ENCODE peak calls at places on chromosomes 6 and 20, in five cellular contexts. One of them, this sample, is unnamed.

GRCh38 chr6:97594834-97595233 is 311.8 kb upstream of the MMS22L start:
- DNase-seq in K562: no peak
- DNase-seq in SK-N-SH: no peak
- DNase-seq in HepG2: no peak
- DNase-seq in GM12878: no peak
- DNase-seq in this sample: no peak

GRCh38 chr20:46811328-46812084 is 83.1 kb upstream of the EYA2 start:
- DNase-seq in GM12878: no peak
- DNase-seq in SK-N-SH: peak; percentile 62
- DNase-seq in HepG2: no peak
- DNase-seq in K562: no peak
- DNase-seq in this sample: no peak

GRCh38 chr6:39816744-39817143 is 24.6 kb downstream of the DAAM2 start:
- DNase-seq in SK-N-SH: no peak
- DNase-seq in K562: no peak
- DNase-seq in HepG2: no peak
- DNase-seq in GM12878: no peak
- DNase-seq in this sample: no peak

GRCh38 chr6:153947817-153948447 is 91.1 kb upstream of the OPRM1 start:
- DNase-seq in SK-N-SH: peak; percentile 19
- DNase-seq in HepG2: peak; percentile 20
- DNase-seq in GM12878: no peak
- DNase-seq in K562: peak; percentile 12
- DNase-seq in this sample: peak; percentile 63

GRCh38 chr6:68559052-68559451 is 76.0 kb upstream of the ADGRB3 start:
- DNase-seq in GM12878: no peak
- DNase-seq in SK-N-SH: peak; percentile 19
- DNase-seq in HepG2: no peak
- DNase-seq in K562: peak; percentile 24
- DNase-seq in this sample: peak; percentile 38

GRCh38 chr6:15065603-15066002 is 180.3 kb upstream of the JARID2 start:
- DNase-seq in SK-N-SH: no peak
- DNase-seq in K562: no peak
- DNase-seq in HepG2: no peak
- DNase-seq in GM12878: no peak
- DNase-seq in this sample: no peak

GRCh38 chr6:12313992-12314589 is 23.9 kb downstream of the EDN1 start:
- DNase-seq in K562: no peak
- DNase-seq in SK-N-SH: no peak
- DNase-seq in HepG2: peak; percentile 29
- DNase-seq in GM12878: no peak
- DNase-seq in this sample: no peak

GRCh38 chr20:34385464-34385863 is 22.4 kb downstream of the ITCH start:
- DNase-seq in K562: no peak
- DNase-seq in HepG2: no peak
- DNase-seq in SK-N-SH: no peak
- DNase-seq in GM12878: no peak
- DNase-seq in this sample: no peak

GRCh38 chr6:4698901-4699659 is 77.1 kb upstream of the CDYL start:
- DNase-seq in HepG2: no peak
- DNase-seq in SK-N-SH: no peak
- DNase-seq in GM12878: no peak
- DNase-seq in K562: no peak
- DNase-seq in this sample: no peak

GRCh38 chr20:52340036-52340634 is 148.6 kb upstream of the ZFP64 start:
- DNase-seq in HepG2: peak; percentile 54
- DNase-seq in K562: peak; percentile 4
- DNase-seq in SK-N-SH: no peak
- DNase-seq in GM12878: no peak
- DNase-seq in this sample: peak; percentile 21

GRCh38 chr6:27495386-27496135 is 22.7 kb upstream of the ZNF184 start:
- DNase-seq in SK-N-SH: peak; percentile 38
- DNase-seq in GM12878: peak; percentile 64
- DNase-seq in K562: peak; percentile 94
- DNase-seq in HepG2: peak; percentile 80
- DNase-seq in this sample: peak; percentile 51

GRCh38 chr6:21100959-21101358 is 492.6 kb upstream of the SOX4 start:
- DNase-seq in GM12878: no peak
- DNase-seq in SK-N-SH: no peak
- DNase-seq in K562: no peak
- DNase-seq in HepG2: no peak
- DNase-seq in this sample: no peak

GRCh38 chr6:2468601-2468955 is 223.2 kb upstream of the GMDS start:
- DNase-seq in GM12878: no peak
- DNase-seq in K562: no peak
- DNase-seq in SK-N-SH: no peak
- DNase-seq in HepG2: no peak
- DNase-seq in this sample: no peak

GRCh38 chr6:106620931-106621672 is 8.2 kb downstream of the RTN4IP1 start:
- DNase-seq in GM12878: no peak
- DNase-seq in HepG2: peak; percentile 43
- DNase-seq in K562: no peak
- DNase-seq in SK-N-SH: no peak
- DNase-seq in this sample: no peak

GRCh38 chr20:36399147-36399968 is 93.2 kb downstream of the DLGAP4 start:
- DNase-seq in HepG2: peak; percentile 88
- DNase-seq in GM12878: no peak
- DNase-seq in K562: peak; percentile 72
- DNase-seq in SK-N-SH: peak; percentile 81
- DNase-seq in this sample: peak; percentile 80

GRCh38 chr20:62816031-62816878 is 595 bp upstream of the COL9A3 start:
- DNase-seq in HepG2: no peak
- DNase-seq in K562: no peak
- DNase-seq in GM12878: no peak
- DNase-seq in SK-N-SH: peak; percentile 60
- DNase-seq in this sample: no peak

GRCh38 chr20:51132286-51132810 is 109.4 kb upstream of the KCNG1 start:
- DNase-seq in SK-N-SH: no peak
- DNase-seq in HepG2: no peak
- DNase-seq in GM12878: no peak
- DNase-seq in K562: no peak
- DNase-seq in this sample: no peak

GRCh38 chr20:47607208-47607613 is 105.5 kb downstream of the NCOA3 start:
- DNase-seq in K562: peak; percentile 66
- DNase-seq in SK-N-SH: no peak
- DNase-seq in GM12878: no peak
- DNase-seq in HepG2: no peak
- DNase-seq in this sample: no peak

GRCh38 chr20:36950432-36951197 is 893 bp downstream of the SAMHD1 start:
- DNase-seq in HepG2: no peak
- DNase-seq in GM12878: no peak
- DNase-seq in K562: peak; percentile 40
- DNase-seq in SK-N-SH: no peak
- DNase-seq in this sample: peak; percentile 42

GRCh38 chr20:44746367-44747165 is 901 bp downstream of the KCNK15 start:
- DNase-seq in HepG2: no peak
- DNase-seq in SK-N-SH: peak; percentile 79
- DNase-seq in K562: no peak
- DNase-seq in GM12878: no peak
- DNase-seq in this sample: no peak

GRCh38 chr20:52744441-52744840 is 227.7 kb upstream of the TSHZ2 start:
- DNase-seq in GM12878: no peak
- DNase-seq in SK-N-SH: no peak
- DNase-seq in HepG2: no peak
- DNase-seq in K562: no peak
- DNase-seq in this sample: no peak

GRCh38 chr6:37077459-37078296 is 72.2 kb downstream of the FGD2 start:
- DNase-seq in HepG2: no peak
- DNase-seq in K562: no peak
- DNase-seq in GM12878: no peak
- DNase-seq in SK-N-SH: peak; percentile 94
- DNase-seq in this sample: no peak

GRCh38 chr6:81781624-81782023 is 29.1 kb upstream of the TENT5A start:
- DNase-seq in HepG2: no peak
- DNase-seq in GM12878: no peak
- DNase-seq in SK-N-SH: no peak
- DNase-seq in K562: no peak
- DNase-seq in this sample: no peak

GRCh38 chr6:109795994-109796555 is 105.0 kb downstream of the FIG4 start:
- DNase-seq in HepG2: no peak
- DNase-seq in K562: no peak
- DNase-seq in SK-N-SH: no peak
- DNase-seq in GM12878: no peak
- DNase-seq in this sample: no peak

GRCh38 chr6:22570185-22570551 is 802 bp downstream of the HDGFL1 start:
- DNase-seq in HepG2: no peak
- DNase-seq in GM12878: no peak
- DNase-seq in SK-N-SH: no peak
- DNase-seq in K562: no peak
- DNase-seq in this sample: no peak

GRCh38 chr6:169766232-169766631 is 14.8 kb downstream of the ERMARD start:
- DNase-seq in GM12878: no peak
- DNase-seq in SK-N-SH: no peak
- DNase-seq in HepG2: no peak
- DNase-seq in K562: no peak
- DNase-seq in this sample: no peak

GRCh38 chr6:20366082-20366834 is 35.4 kb upstream of the E2F3 start:
- DNase-seq in K562: no peak
- DNase-seq in GM12878: no peak
- DNase-seq in SK-N-SH: no peak
- DNase-seq in HepG2: no peak
- DNase-seq in this sample: no peak

GRCh38 chr6:72140795-72141194 is 254.4 kb downstream of the RIMS1 start:
- DNase-seq in K562: no peak
- DNase-seq in SK-N-SH: no peak
- DNase-seq in GM12878: no peak
- DNase-seq in HepG2: no peak
- DNase-seq in this sample: no peak

DNA sequence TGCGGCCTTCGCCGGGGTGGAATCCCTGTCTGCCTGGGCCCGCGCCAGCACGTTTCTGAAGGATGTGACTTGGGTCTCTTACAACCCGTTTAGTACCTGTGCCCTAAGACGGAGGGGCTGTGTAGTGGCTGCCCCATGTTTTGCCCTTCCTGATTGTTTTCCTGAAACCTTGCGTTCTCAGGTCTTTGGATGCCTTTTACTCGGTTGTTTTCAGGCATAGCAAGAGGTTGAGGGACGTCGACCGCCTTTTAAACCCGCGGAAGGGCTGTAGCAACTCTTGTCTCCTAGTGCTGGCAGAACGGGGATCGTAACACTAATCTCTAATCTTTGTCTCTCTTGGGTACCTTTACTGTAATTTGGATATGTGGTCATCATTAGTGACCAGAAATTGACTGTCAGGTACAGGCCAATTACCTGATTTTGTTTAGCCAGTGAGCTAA is 706 bp upstream of the NANP start:
- DNase-seq in SK-N-SH: no peak
- DNase-seq in K562: no peak
- DNase-seq in HepG2: no peak
- DNase-seq in GM12878: peak; percentile 4
- DNase-seq in this sample: no peak
- TF ChIP-seq FOXM1 in SK-N-SH: no peak
- TF ChIP-seq FOXM1 in K562: no peak
- TF ChIP-seq FOXM1 in HepG2: peak; percentile 5
- TF ChIP-seq FOXM1 in GM12878: no peak
- TF ChIP-seq FOXM1 in this sample: no peak

GRCh38 chr20:21127201-21127981 is 1.5 kb downstream of the KIZ start:
- DNase-seq in K562: no peak
- DNase-seq in HepG2: peak; percentile 65
- DNase-seq in SK-N-SH: no peak
- DNase-seq in GM12878: no peak
- DNase-seq in this sample: no peak
- TF ChIP-seq FOXM1 in K562: no peak
- TF ChIP-seq FOXM1 in HepG2: no peak
- TF ChIP-seq FOXM1 in SK-N-SH: no peak
- TF ChIP-seq FOXM1 in GM12878: no peak
- TF ChIP-seq FOXM1 in this sample: no peak

GRCh38 chr6:111481836-111482235 is 1.2 kb downstream of the REV3L start:
- DNase-seq in SK-N-SH: no peak
- DNase-seq in HepG2: peak; percentile 23
- DNase-seq in GM12878: no peak
- DNase-seq in K562: no peak
- DNase-seq in this sample: no peak

GRCh38 chr6:111478064-111478476 is 4.9 kb downstream of the REV3L start:
- DNase-seq in HepG2: peak; percentile 28
- DNase-seq in K562: no peak
- DNase-seq in GM12878: no peak
- DNase-seq in SK-N-SH: no peak
- DNase-seq in this sample: no peak

GRCh38 chr6:111477481-111477938 is 5.5 kb downstream of the REV3L start:
- DNase-seq in K562: peak; percentile 58
- DNase-seq in GM12878: peak; percentile 42
- DNase-seq in SK-N-SH: no peak
- DNase-seq in HepG2: no peak
- DNase-seq in this sample: no peak

GRCh38 chr6:111480988-111481830 is 1.8 kb downstream of the REV3L start:
- DNase-seq in GM12878: no peak
- DNase-seq in HepG2: no peak
- DNase-seq in SK-N-SH: no peak
- DNase-seq in K562: peak; percentile 47
- DNase-seq in this sample: no peak

GRCh38 chr6:111478749-111479148 is 4.3 kb downstream of the REV3L start:
- DNase-seq in GM12878: peak; percentile 49
- DNase-seq in SK-N-SH: no peak
- DNase-seq in K562: peak; percentile 64
- DNase-seq in HepG2: peak; percentile 28
- DNase-seq in this sample: no peak
- TF ChIP-seq FOXM1 in GM12878: no peak
- TF ChIP-seq FOXM1 in SK-N-SH: no peak
- TF ChIP-seq FOXM1 in K562: no peak
- TF ChIP-seq FOXM1 in HepG2: no peak
- TF ChIP-seq FOXM1 in this sample: no peak

GRCh38 chr6:80607814-80608391 is 501.4 kb downstream of the BCKDHB start:
- DNase-seq in GM12878: no peak
- DNase-seq in SK-N-SH: no peak
- DNase-seq in HepG2: no peak
- DNase-seq in K562: no peak
- DNase-seq in this sample: no peak

GRCh38 chr6:80605165-80605989 is 498.9 kb downstream of the BCKDHB start:
- DNase-seq in GM12878: no peak
- DNase-seq in SK-N-SH: peak; percentile 21
- DNase-seq in K562: peak; percentile 2
- DNase-seq in HepG2: peak; percentile 18
- DNase-seq in this sample: no peak

GRCh38 chr6:80610821-80611220 is 504.4 kb downstream of the BCKDHB start:
- DNase-seq in GM12878: no peak
- DNase-seq in HepG2: no peak
- DNase-seq in SK-N-SH: no peak
- DNase-seq in K562: no peak
- DNase-seq in this sample: no peak

GRCh38 chr6:80608881-80609280 is 502.4 kb downstream of the BCKDHB start:
- DNase-seq in K562: no peak
- DNase-seq in HepG2: no peak
- DNase-seq in SK-N-SH: no peak
- DNase-seq in GM12878: no peak
- DNase-seq in this sample: no peak
- TF ChIP-seq FOXM1 in K562: no peak
- TF ChIP-seq FOXM1 in HepG2: no peak
- TF ChIP-seq FOXM1 in SK-N-SH: no peak
- TF ChIP-seq FOXM1 in GM12878: no peak
- TF ChIP-seq FOXM1 in this sample: no peak

GRCh38 chr6:9140181-9140580 is 704.8 kb upstream of the SLC35B3 start:
- DNase-seq in SK-N-SH: no peak
- DNase-seq in K562: no peak
- DNase-seq in HepG2: no peak
- DNase-seq in GM12878: no peak
- DNase-seq in this sample: no peak
- TF ChIP-seq FOXM1 in SK-N-SH: no peak
- TF ChIP-seq FOXM1 in K562: no peak
- TF ChIP-seq FOXM1 in HepG2: no peak
- TF ChIP-seq FOXM1 in GM12878: no peak
- TF ChIP-seq FOXM1 in this sample: no peak

GRCh38 chr6:579339-579738 is 77.6 kb downstream of the HUS1B start:
- DNase-seq in SK-N-SH: peak; percentile 69
- DNase-seq in HepG2: peak; percentile 25
- DNase-seq in GM12878: no peak
- DNase-seq in K562: peak; percentile 37
- DNase-seq in this sample: peak; percentile 59
- TF ChIP-seq FOXM1 in SK-N-SH: no peak
- TF ChIP-seq FOXM1 in HepG2: no peak
- TF ChIP-seq FOXM1 in GM12878: no peak
- TF ChIP-seq FOXM1 in K562: no peak
- TF ChIP-seq FOXM1 in this sample: no peak